ENCODE peak calls at places on chromosomes 11 and 22, in six cellular contexts. L is DMS153; I is nucleus accumbens; H is activated gamma-delta T cell treated with anti-CD3 and anti-CD28 coated beads, Interleukin-2, amount 50 U/mL, for 16 hours; Z is stimulated activated CD4-positive, alpha-beta T cell treated with anti-CD3 and anti-CD28 coated beads, Interleukin-12 subunit alpha, Interleukin-12 subunit beta, amount 100 ng/mL, for 4 hours; W is H7. M is an unnamed sample.

GRCh38 chr11:125433454-125434121 is 62.5 kb downstream of the FEZ1 start:
- DNase-seq in L (peak), I (peak), H (no peak), Z (no peak), W (peak), M (peak)

GRCh38 chr22:27262371-27262770 is 539.2 kb downstream of the MN1 start:
- DNase-seq in L (no peak), I (no peak), H (no peak), Z (no peak), W (no peak), M (no peak)

GRCh38 chr11:94028436-94028835 is 7.3 kb downstream of the HEPHL1 start:
- DNase-seq in L (no peak), I (no peak), H (no peak), Z (no peak), W (no peak), M (peak)

GRCh38 chr22:47163876-47164513 is 401.5 kb downstream of the TBC1D22A start:
- DNase-seq in L (no peak), I (no peak), H (no peak), Z (no peak), W (no peak), M (no peak)

GRCh38 chr11:5808500-5809121 is at the start of gene OR52N2:
- DNase-seq in L (peak), I (peak), H (peak), Z (peak), W (peak), M (peak)

GRCh38 chr11:70462818-70463477 is 64.6 kb downstream of the CTTN start:
- DNase-seq in L (no peak), I (no peak), H (no peak), Z (no peak), W (peak), M (no peak)

GRCh38 chr11:69449320-69450063 is 32.0 kb upstream of the LINC01488 start:
- DNase-seq in L (no peak), I (no peak), H (no peak), Z (no peak), W (no peak), M (no peak)

GRCh38 chr11:108873938-108874337 is 209.1 kb downstream of the DDX10 start:
- DNase-seq in L (no peak), I (no peak), H (no peak), Z (no peak), W (no peak), M (no peak)

GRCh38 chr11:1165256-1166041 is 7.7 kb downstream of the MUC5AC start:
- DNase-seq in L (no peak), I (no peak), H (no peak), Z (no peak), W (peak), M (no peak)